ENCODE peak calls at places on chromosomes 2 and 18, in six cellular contexts. Q is tibial nerve, B is brain microvascular endothelial cell, G is ovary, X is dorsolateral prefrontal cortex, E is A549. J is an unnamed sample.

GRCh38 chr2:169865492-169865891 is 38.2 kb downstream of the UBR3 start:
- DNase-seq in Q (no peak), B (no peak), G (no peak), X (no peak), E (no peak), J (no peak)

GRCh38 chr2:149166958-149167810 is 128.7 kb downstream of the LYPD6B start:
- DNase-seq in Q (no peak), B (no peak), G (no peak), X (no peak), E (no peak), J (no peak)

GRCh38 chr2:65514555-65515195 is 82.3 kb upstream of the SPRED2 start:
- DNase-seq in Q (no peak), B (no peak), G (no peak), X (no peak), E (no peak), J (no peak)

GRCh38 chr2:239778042-239778811 is 246.9 kb downstream of the NDUFA10 start:
- DNase-seq in Q (no peak), B (no peak), G (no peak), X (no peak), E (no peak), J (no peak)

GRCh38 chr2:238379096-238379810 is 47.5 kb upstream of the ASB1 start:
- DNase-seq in Q (no peak), B (peak), G (no peak), X (no peak), E (no peak), J (no peak)

GRCh38 chr2:63571291-63571690 is 17.0 kb downstream of the WDPCP start:
- DNase-seq in Q (no peak), B (no peak), G (no peak), X (no peak), E (no peak), J (no peak)

GRCh38 chr2:183242937-183243336 is 118.7 kb downstream of the NUP35 start:
- DNase-seq in Q (no peak), B (peak), G (no peak), X (no peak), E (no peak), J (peak)

GRCh38 chr2:121541495-121541894 is 10.8 kb downstream of the RNU4ATAC start:
- DNase-seq in Q (no peak), B (no peak), G (no peak), X (no peak), E (no peak), J (no peak)

GRCh38 chr2:105081006-105081701 is 43.3 kb downstream of the MRPS9 start:
- DNase-seq in Q (no peak), B (peak), G (no peak), X (no peak), E (no peak), J (no peak)

GRCh38 chr2:226031962-226032441 is 632.5 kb downstream of the NYAP2 start:
- DNase-seq in Q (no peak), B (no peak), G (no peak), X (no peak), E (no peak), J (no peak)

GRCh38 chr2:141714486-141714885 is 416.3 kb downstream of the LRP1B start:
- DNase-seq in Q (no peak), B (no peak), G (no peak), X (no peak), E (no peak), J (no peak)

GRCh38 chr2:216775043-216775453 is 79.7 kb upstream of the IGFBP5 start:
- DNase-seq in Q (peak), B (peak), G (peak), X (no peak), E (peak), J (peak)

GRCh38 chr2:227701556-227701955 is 16.3 kb downstream of the SLC19A3 start:
- DNase-seq in Q (no peak), B (no peak), G (no peak), X (no peak), E (no peak), J (no peak)

GRCh38 chr2:60394467-60394866 is 159.0 kb downstream of the BCL11A start:
- DNase-seq in Q (no peak), B (peak), G (no peak), X (no peak), E (no peak), J (no peak)

GRCh38 chr2:101777337-101777736 is 79.8 kb downstream of the MAP4K4 start:
- DNase-seq in Q (no peak), B (no peak), G (no peak), X (no peak), E (no peak), J (no peak)

GRCh38 chr2:203286532-203286931 is 41.7 kb upstream of the ABI2 start:
- DNase-seq in Q (no peak), B (no peak), G (no peak), X (no peak), E (no peak), J (no peak)

GRCh38 chr18:6414118-6414722 is 491 bp downstream of the L3MBTL4 start:
- DNase-seq in Q (peak), B (no peak), G (peak), X (peak), E (no peak), J (peak)

GRCh38 chr2:178787934-178788333 is 19.3 kb downstream of the TTN start:
- DNase-seq in Q (no peak), B (no peak), G (no peak), X (no peak), E (no peak), J (no peak)

GRCh38 chr2:28424799-28425492 is 32.3 kb downstream of the FOSL2 start:
- DNase-seq in Q (no peak), B (no peak), G (no peak), X (no peak), E (no peak), J (no peak)

GRCh38 chr2:12052771-12053170 is 306.3 kb downstream of the LPIN1 start:
- DNase-seq in Q (no peak), B (no peak), G (no peak), X (no peak), E (no peak), J (no peak)

GRCh38 chr2:133774675-133775005 is 206.4 kb upstream of the NCKAP5 start:
- DNase-seq in Q (peak), B (no peak), G (peak), X (no peak), E (no peak), J (no peak)

GRCh38 chr2:128901572-128902391 is 583.1 kb upstream of the HS6ST1 start:
- DNase-seq in Q (no peak), B (no peak), G (no peak), X (no peak), E (no peak), J (no peak)

GRCh38 chr2:141911485-141912066 is 219.2 kb downstream of the LRP1B start:
- DNase-seq in Q (no peak), B (peak), G (no peak), X (no peak), E (peak), J (no peak)

GRCh38 chr18:59623456-59624383 is 73.5 kb downstream of the CCBE1 start:
- DNase-seq in Q (peak), B (peak), G (peak), X (no peak), E (no peak), J (no peak)

GRCh38 chr2:189569295-189569925 is 11.2 kb downstream of the SLC40A1 start:
- DNase-seq in Q (no peak), B (no peak), G (no peak), X (no peak), E (no peak), J (no peak)

GRCh38 chr2:149858916-149859634 is 271.5 kb upstream of the MMADHC start:
- DNase-seq in Q (peak), B (peak), G (no peak), X (no peak), E (peak), J (no peak)

GRCh38 chr2:49306925-49307324 is 152.6 kb upstream of the FSHR start:
- DNase-seq in Q (no peak), B (no peak), G (no peak), X (no peak), E (peak), J (no peak)

GRCh38 chr2:165450141-165450540 is 19.4 kb upstream of the CSRNP3 start:
- DNase-seq in Q (no peak), B (no peak), G (no peak), X (no peak), E (no peak), J (no peak)

GRCh38 chr2:170922683-170923494 is 6.2 kb upstream of the GORASP2 start:
- DNase-seq in Q (no peak), B (no peak), G (no peak), X (no peak), E (no peak), J (no peak)

GRCh38 chr18:9174302-9174701 is 37.7 kb downstream of the ANKRD12 start:
- DNase-seq in Q (no peak), B (no peak), G (no peak), X (no peak), E (no peak), J (no peak)

DNA sequence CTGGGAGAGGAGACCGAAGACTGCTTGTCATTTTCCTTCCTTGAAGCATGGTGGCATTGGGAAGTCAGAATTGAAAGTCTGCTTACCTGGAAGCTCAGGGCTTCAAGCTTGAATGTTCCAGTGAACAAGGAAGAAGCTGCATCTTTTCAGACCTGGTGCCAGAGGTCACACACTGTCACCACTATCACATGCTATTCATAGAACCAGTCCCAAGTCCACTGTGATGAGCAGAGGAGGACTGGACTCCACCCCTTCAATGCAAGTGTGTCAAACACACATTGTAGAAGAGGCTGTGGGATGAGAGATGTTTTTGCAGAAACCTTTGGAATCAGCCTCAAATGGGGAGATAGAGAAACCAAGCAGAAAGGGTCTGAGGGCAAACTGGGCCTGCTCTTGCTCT is 81.4 kb downstream of the LYPD1 start:
- DNase-seq in Q (no peak), B (no peak), G (no peak), X (no peak), E (no peak), J (no peak)
- H3K27ac ChIP-seq in Q (no peak), B (no peak), G (no peak), X (no peak), E (no peak), J (no peak)

GRCh38 chr2:159736048-159736447 is 23.7 kb downstream of the MARCHF7 start:
- DNase-seq in Q (no peak), B (no peak), G (no peak), X (no peak), E (no peak), J (no peak)

GRCh38 chr2:159737917-159738296 is 25.6 kb downstream of the MARCHF7 start:
- DNase-seq in Q (no peak), B (no peak), G (no peak), X (no peak), E (no peak), J (no peak)

GRCh38 chr2:159737292-159737916 is 25.1 kb downstream of the MARCHF7 start:
- DNase-seq in Q (no peak), B (no peak), G (no peak), X (no peak), E (no peak), J (no peak)

GRCh38 chr2:159735648-159736047 is 23.3 kb downstream of the MARCHF7 start:
- DNase-seq in Q (no peak), B (no peak), G (no peak), X (no peak), E (no peak), J (no peak)

GRCh38 chr2:159738509-159739390 is 26.4 kb downstream of the MARCHF7 start:
- DNase-seq in Q (no peak), B (no peak), G (no peak), X (no peak), E (peak), J (no peak)
- TF ChIP-seq CTCF in Q (no peak), B (no peak), G (no peak), X (no peak), E (no peak), J (no peak)

GRCh38 chr18:32879497-32879896 is 106.7 kb upstream of the KLHL14 start:
- DNase-seq in Q (no peak), B (no peak), G (no peak), X (no peak), E (no peak), J (no peak)
- H3K27ac ChIP-seq in Q (no peak), B (no peak), G (no peak), X (no peak), E (no peak), J (no peak)

GRCh38 chr2:39068757-39069515 is 51.9 kb downstream of the SOS1 start:
- DNase-seq in Q (no peak), B (peak), G (no peak), X (no peak), E (peak), J (peak)
- TF ChIP-seq CTCF in Q (no peak), B (peak), G (no peak), X (no peak), E (no peak), J (no peak)